ENCODE peak calls at places on chromosome 10, in six cellular contexts. One of them, this sample, is unnamed. For H3K9me3 and H3K4me1, the result is how much of the 10 kb centered on the place peaks cover.

GRCh38 chr10:132178885-132179545 is 7.7 kb upstream of the DPYSL4 start:
- DNase-seq in neural progenitor cell: no peak
- DNase-seq in mammary epithelial cell: no peak
- DNase-seq in stomach: no peak
- DNase-seq in OCI-LY7: no peak
- DNase-seq in tibial artery: no peak
- DNase-seq in this sample: no peak

GRCh38 chr10:101063548-101064414 is 2.0 kb downstream of the KAZALD1 start:
- DNase-seq in neural progenitor cell: peak
- DNase-seq in mammary epithelial cell: no peak
- DNase-seq in OCI-LY7: peak
- DNase-seq in tibial artery: no peak
- DNase-seq in stomach: no peak
- DNase-seq in this sample: no peak

GRCh38 chr10:73899401-73899780 is 11.5 kb upstream of the PLAU start:
- DNase-seq in stomach: no peak
- DNase-seq in tibial artery: no peak
- DNase-seq in mammary epithelial cell: peak
- DNase-seq in OCI-LY7: no peak
- DNase-seq in neural progenitor cell: no peak
- DNase-seq in this sample: no peak

GRCh38 chr10:36581237-36581636 is 544.2 kb upstream of the ANKRD30A start:
- DNase-seq in neural progenitor cell: no peak
- DNase-seq in tibial artery: no peak
- DNase-seq in OCI-LY7: no peak
- DNase-seq in stomach: no peak
- DNase-seq in mammary epithelial cell: no peak
- DNase-seq in this sample: no peak

GRCh38 chr10:42304341-42304740 is 334.0 kb downstream of the ZNF33B start:
- DNase-seq in neural progenitor cell: no peak
- DNase-seq in mammary epithelial cell: no peak
- DNase-seq in stomach: no peak
- DNase-seq in OCI-LY7: no peak
- DNase-seq in tibial artery: no peak
- DNase-seq in this sample: no peak

GRCh38 chr10:122149607-122150505 is 121.2 kb upstream of the BTBD16 start:
- DNase-seq in stomach: no peak
- DNase-seq in OCI-LY7: no peak
- DNase-seq in neural progenitor cell: no peak
- DNase-seq in tibial artery: peak
- DNase-seq in mammary epithelial cell: no peak
- DNase-seq in this sample: no peak

GRCh38 chr10:100847440-100847839 is 65.3 kb upstream of the SLF2 start:
- DNase-seq in OCI-LY7: no peak
- DNase-seq in tibial artery: no peak
- DNase-seq in mammary epithelial cell: peak
- DNase-seq in stomach: no peak
- DNase-seq in neural progenitor cell: no peak
- DNase-seq in this sample: no peak

GRCh38 chr10:114307731-114308130 is 68.7 kb downstream of the VWA2 start:
- DNase-seq in tibial artery: peak
- DNase-seq in mammary epithelial cell: no peak
- DNase-seq in neural progenitor cell: no peak
- DNase-seq in stomach: no peak
- DNase-seq in OCI-LY7: no peak
- DNase-seq in this sample: no peak

GRCh38 chr10:119738962-119739361 is 13.1 kb downstream of the INPP5F start:
- DNase-seq in OCI-LY7: no peak
- DNase-seq in mammary epithelial cell: no peak
- DNase-seq in neural progenitor cell: no peak
- DNase-seq in tibial artery: no peak
- DNase-seq in stomach: no peak
- DNase-seq in this sample: no peak

GRCh38 chr10:112208981-112209380 is 25.4 kb upstream of the GPAM start:
- DNase-seq in OCI-LY7: no peak
- DNase-seq in mammary epithelial cell: no peak
- DNase-seq in tibial artery: no peak
- DNase-seq in neural progenitor cell: no peak
- DNase-seq in stomach: no peak
- DNase-seq in this sample: no peak

GRCh38 chr10:95249467-95249866 is 41.3 kb downstream of the PDLIM1 start:
- DNase-seq in OCI-LY7: no peak
- DNase-seq in neural progenitor cell: no peak
- DNase-seq in mammary epithelial cell: no peak
- DNase-seq in stomach: no peak
- DNase-seq in tibial artery: no peak
- DNase-seq in this sample: no peak

GRCh38 chr10:33216661-33217427 is 117.6 kb downstream of the NRP1 start:
- DNase-seq in neural progenitor cell: no peak
- DNase-seq in OCI-LY7: no peak
- DNase-seq in mammary epithelial cell: peak
- DNase-seq in tibial artery: no peak
- DNase-seq in stomach: no peak
- DNase-seq in this sample: no peak

GRCh38 chr10:51606829-51607228 is 92.6 kb downstream of the CSTF2T start:
- DNase-seq in neural progenitor cell: peak
- DNase-seq in OCI-LY7: no peak
- DNase-seq in mammary epithelial cell: no peak
- DNase-seq in tibial artery: no peak
- DNase-seq in stomach: no peak
- DNase-seq in this sample: no peak

GRCh38 chr10:70358446-70358845 is 24.0 kb downstream of the LRRC20 start:
- DNase-seq in stomach: no peak
- DNase-seq in tibial artery: no peak
- DNase-seq in mammary epithelial cell: no peak
- DNase-seq in neural progenitor cell: no peak
- DNase-seq in OCI-LY7: no peak
- DNase-seq in this sample: no peak

GRCh38 chr10:11024596-11024995 is 6.9 kb downstream of the CELF2 start:
- DNase-seq in neural progenitor cell: no peak
- DNase-seq in tibial artery: no peak
- DNase-seq in OCI-LY7: no peak
- DNase-seq in mammary epithelial cell: no peak
- DNase-seq in stomach: no peak
- DNase-seq in this sample: no peak

GRCh38 chr10:77393411-77393810 is 244.2 kb downstream of the KCNMA1 start:
- DNase-seq in tibial artery: no peak
- DNase-seq in stomach: no peak
- DNase-seq in mammary epithelial cell: no peak
- DNase-seq in OCI-LY7: no peak
- DNase-seq in neural progenitor cell: no peak
- DNase-seq in this sample: no peak

GRCh38 chr10:77393821-77394501 is 243.6 kb downstream of the KCNMA1 start:
- DNase-seq in neural progenitor cell: no peak
- DNase-seq in mammary epithelial cell: peak
- DNase-seq in tibial artery: no peak
- DNase-seq in OCI-LY7: no peak
- DNase-seq in stomach: no peak
- DNase-seq in this sample: no peak

GRCh38 chr10:77392851-77393250 is 244.8 kb downstream of the KCNMA1 start:
- DNase-seq in OCI-LY7: no peak
- DNase-seq in tibial artery: peak
- DNase-seq in stomach: no peak
- DNase-seq in neural progenitor cell: no peak
- DNase-seq in mammary epithelial cell: peak
- DNase-seq in this sample: no peak

GRCh38 chr10:77391605-77392235 is 245.9 kb downstream of the KCNMA1 start:
- DNase-seq in stomach: peak
- DNase-seq in mammary epithelial cell: peak
- DNase-seq in neural progenitor cell: peak
- DNase-seq in OCI-LY7: peak
- DNase-seq in tibial artery: peak
- DNase-seq in this sample: peak

DNA sequence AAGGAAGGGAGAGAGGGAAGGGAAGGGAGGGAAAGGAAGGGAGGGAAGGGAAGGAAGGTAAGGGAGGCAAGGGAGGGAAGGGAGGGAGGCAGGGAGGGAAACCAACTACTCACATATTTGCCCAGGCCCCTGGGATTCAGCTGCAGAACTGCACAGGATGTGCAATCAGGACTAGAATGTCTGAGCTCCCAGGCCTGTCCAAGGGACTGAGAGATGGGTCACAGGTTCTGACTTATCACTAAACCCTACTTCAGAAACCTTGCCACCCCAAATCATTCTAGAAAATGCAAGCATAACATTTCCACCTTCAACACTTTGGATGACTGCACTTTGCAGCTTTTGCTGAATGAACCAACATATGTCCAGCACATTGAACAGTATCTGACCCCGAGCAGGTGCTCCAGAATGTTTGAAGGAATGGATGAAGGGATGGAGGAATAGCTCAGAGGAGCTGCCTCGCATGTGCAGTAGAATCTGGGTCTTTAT is 245.3 kb downstream of the KCNMA1 start:
- DNase-seq in mammary epithelial cell: no peak
- DNase-seq in tibial artery: peak
- DNase-seq in neural progenitor cell: no peak
- DNase-seq in OCI-LY7: no peak
- DNase-seq in stomach: no peak
- DNase-seq in this sample: no peak
- TF ChIP-seq CTCF in mammary epithelial cell: no peak
- TF ChIP-seq CTCF in tibial artery: no peak
- TF ChIP-seq CTCF in neural progenitor cell: no peak
- TF ChIP-seq CTCF in OCI-LY7: no peak
- TF ChIP-seq CTCF in stomach: no peak
- TF ChIP-seq CTCF in this sample: no peak

GRCh38 chr10:129513312-129513711 is 46.3 kb downstream of the MGMT start:
- DNase-seq in OCI-LY7: no peak
- DNase-seq in stomach: no peak
- DNase-seq in neural progenitor cell: no peak
- DNase-seq in tibial artery: no peak
- DNase-seq in mammary epithelial cell: no peak
- DNase-seq in this sample: no peak

GRCh38 chr10:129509835-129510234 is 42.8 kb downstream of the MGMT start:
- DNase-seq in mammary epithelial cell: no peak
- DNase-seq in neural progenitor cell: no peak
- DNase-seq in tibial artery: no peak
- DNase-seq in stomach: no peak
- DNase-seq in OCI-LY7: no peak
- DNase-seq in this sample: no peak

GRCh38 chr10:129511086-129511485 is 44.0 kb downstream of the MGMT start:
- DNase-seq in tibial artery: no peak
- DNase-seq in mammary epithelial cell: no peak
- DNase-seq in stomach: no peak
- DNase-seq in neural progenitor cell: no peak
- DNase-seq in OCI-LY7: no peak
- DNase-seq in this sample: no peak

GRCh38 chr10:129509155-129509554 is 42.1 kb downstream of the MGMT start:
- DNase-seq in mammary epithelial cell: no peak
- DNase-seq in tibial artery: no peak
- DNase-seq in stomach: no peak
- DNase-seq in OCI-LY7: no peak
- DNase-seq in neural progenitor cell: no peak
- DNase-seq in this sample: no peak

DNA sequence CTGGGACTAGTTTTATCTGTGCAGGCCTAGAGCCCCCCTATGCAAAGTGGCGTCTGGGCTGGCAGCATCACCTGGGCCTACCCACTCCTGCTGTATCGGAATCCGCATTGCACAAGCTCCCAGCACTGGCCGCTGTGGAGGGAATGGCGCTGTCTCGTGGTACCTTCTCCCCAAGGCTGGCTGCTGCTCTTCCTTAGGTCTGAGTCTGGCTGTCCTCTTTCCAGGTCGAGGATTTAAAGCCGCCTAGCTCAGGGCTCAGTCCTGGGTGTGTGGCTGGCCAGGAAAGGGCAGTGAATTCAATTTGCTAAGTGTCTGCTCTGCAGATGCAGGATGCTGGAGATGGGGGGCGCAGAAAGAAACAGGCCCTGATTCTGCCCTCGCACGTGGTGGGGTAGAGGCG is 44.7 kb downstream of the MGMT start:
- DNase-seq in tibial artery: no peak
- DNase-seq in mammary epithelial cell: no peak
- DNase-seq in OCI-LY7: no peak
- DNase-seq in stomach: no peak
- DNase-seq in neural progenitor cell: no peak
- DNase-seq in this sample: no peak
- H3K9me3 ChIP-seq in tibial artery: under half
- H3K9me3 ChIP-seq in mammary epithelial cell: under half
- H3K9me3 ChIP-seq in OCI-LY7: under half
- H3K9me3 ChIP-seq in stomach: under half
- H3K9me3 ChIP-seq in neural progenitor cell: under half
- H3K9me3 ChIP-seq in this sample: under half

GRCh38 chr10:97789770-97790397 is 18.1 kb upstream of the SFRP5 start:
- DNase-seq in mammary epithelial cell: no peak
- DNase-seq in OCI-LY7: no peak
- DNase-seq in stomach: no peak
- DNase-seq in tibial artery: no peak
- DNase-seq in neural progenitor cell: no peak
- DNase-seq in this sample: no peak
- H3K4me1 ChIP-seq in mammary epithelial cell: under half
- H3K4me1 ChIP-seq in OCI-LY7: under half
- H3K4me1 ChIP-seq in stomach: under half
- H3K4me1 ChIP-seq in tibial artery: under half
- H3K4me1 ChIP-seq in neural progenitor cell: under half
- H3K4me1 ChIP-seq in this sample: under half

GRCh38 chr10:103928784-103929183 is 10.8 kb upstream of the STN1 start:
- DNase-seq in stomach: no peak
- DNase-seq in tibial artery: no peak
- DNase-seq in mammary epithelial cell: no peak
- DNase-seq in neural progenitor cell: no peak
- DNase-seq in OCI-LY7: no peak
- DNase-seq in this sample: no peak

GRCh38 chr10:103923502-103923901 is 5.5 kb upstream of the STN1 start:
- DNase-seq in neural progenitor cell: no peak
- DNase-seq in stomach: no peak
- DNase-seq in tibial artery: no peak
- DNase-seq in mammary epithelial cell: peak
- DNase-seq in OCI-LY7: no peak
- DNase-seq in this sample: no peak

GRCh38 chr10:103929396-103929921 is 11.5 kb upstream of the STN1 start:
- DNase-seq in tibial artery: no peak
- DNase-seq in stomach: no peak
- DNase-seq in mammary epithelial cell: no peak
- DNase-seq in neural progenitor cell: no peak
- DNase-seq in OCI-LY7: no peak
- DNase-seq in this sample: no peak

GRCh38 chr10:103925591-103925990 is 7.6 kb upstream of the STN1 start:
- DNase-seq in OCI-LY7: no peak
- DNase-seq in neural progenitor cell: no peak
- DNase-seq in tibial artery: no peak
- DNase-seq in stomach: no peak
- DNase-seq in mammary epithelial cell: no peak
- DNase-seq in this sample: no peak

DNA sequence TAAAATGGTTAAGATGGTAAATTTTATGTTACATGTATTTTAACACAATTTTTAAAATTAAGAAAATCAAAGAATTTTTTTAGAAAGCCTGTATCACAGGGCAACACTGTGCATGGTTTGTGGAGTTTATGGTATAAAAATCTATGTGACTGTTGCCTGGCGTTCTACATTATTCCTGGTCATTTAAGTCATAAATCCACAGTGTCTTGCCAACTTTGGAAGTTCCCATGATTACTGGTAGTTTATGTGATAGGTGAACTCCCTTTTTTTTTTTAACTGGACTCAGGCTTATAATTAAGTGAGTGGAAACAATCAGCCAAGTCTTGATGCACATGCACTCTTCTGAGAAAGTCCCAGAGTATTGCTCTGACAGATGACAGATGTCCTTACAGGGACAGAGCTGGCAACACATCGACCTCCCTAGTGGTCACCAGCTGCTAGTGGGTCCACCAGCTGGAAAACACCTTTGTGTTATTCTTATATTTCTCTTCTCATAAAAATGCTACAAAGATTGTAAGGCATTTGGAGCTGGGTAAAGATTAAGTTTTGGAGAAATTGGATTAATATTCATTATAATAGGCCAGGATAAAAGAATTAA is 8.8 kb upstream of the STN1 start:
- DNase-seq in mammary epithelial cell: no peak
- DNase-seq in tibial artery: no peak
- DNase-seq in neural progenitor cell: no peak
- DNase-seq in stomach: no peak
- DNase-seq in OCI-LY7: no peak
- DNase-seq in this sample: no peak
- TF ChIP-seq CTCF in mammary epithelial cell: no peak
- TF ChIP-seq CTCF in tibial artery: no peak
- TF ChIP-seq CTCF in neural progenitor cell: peak
- TF ChIP-seq CTCF in stomach: no peak
- TF ChIP-seq CTCF in OCI-LY7: no peak
- TF ChIP-seq CTCF in this sample: no peak

This sample was measured in upper lobe of right lung.